ENCODE peak calls at places on chromosomes 6 and 20, in four cellular contexts. L is PC-9, C is prostate gland, T is GM06990. D is an unnamed sample.

GRCh38 chr20:20259534-20259933 is 108.4 kb upstream of the INSM1 start:
- DNase-seq in L (no peak), C (no peak), T (no peak), D (no peak)

GRCh38 chr6:84606860-84607259 is 157.5 kb downstream of the TBX18 start:
- DNase-seq in L (no peak), C (no peak), T (no peak), D (no peak)

GRCh38 chr20:38270869-38271608 is 10.5 kb upstream of the KIAA1755 start:
- DNase-seq in L (peak), C (no peak), T (no peak), D (peak)

GRCh38 chr6:79385893-79386292 is 151.3 kb downstream of the LCA5 start:
- DNase-seq in L (no peak), C (no peak), T (no peak), D (no peak)

GRCh38 chr6:125041740-125042459 is 79.7 kb downstream of the RNF217 start:
- DNase-seq in L (no peak), C (no peak), T (no peak), D (no peak)

GRCh38 chr20:41480054-41480770 is 113.6 kb upstream of the EMILIN3 start:
- DNase-seq in L (no peak), C (no peak), T (no peak), D (no peak)

GRCh38 chr6:110558575-110558974 is 82.2 kb upstream of the SLC22A16 start:
- DNase-seq in L (no peak), C (no peak), T (no peak), D (no peak)

GRCh38 chr20:24933266-24933908 is 15.7 kb upstream of the CST7 start:
- DNase-seq in L (no peak), C (no peak), T (no peak), D (no peak)

GRCh38 chr6:44219815-44220784 is 3.3 kb upstream of the SLC29A1 start:
- DNase-seq in L (no peak), C (no peak), T (no peak), D (no peak)

GRCh38 chr20:1890469-1891262 is 4.5 kb upstream of the SIRPA start:
- DNase-seq in L (no peak), C (no peak), T (no peak), D (no peak)

GRCh38 chr6:15409301-15410125 is 163.6 kb downstream of the JARID2 start:
- DNase-seq in L (peak), C (no peak), T (no peak), D (no peak)

GRCh38 chr6:48099713-48100675 is 11.0 kb downstream of the PTCHD4 start:
- DNase-seq in L (no peak), C (no peak), T (no peak), D (no peak)

GRCh38 chr6:52312461-52312860 is 27.9 kb upstream of the MCM3 start:
- DNase-seq in L (no peak), C (no peak), T (no peak), D (no peak)

GRCh38 chr6:22980446-22980845 is 411.1 kb downstream of the HDGFL1 start:
- DNase-seq in L (no peak), C (no peak), T (no peak), D (no peak)

GRCh38 chr6:167754691-167755090 is 72.0 kb upstream of the AFDN start:
- DNase-seq in L (no peak), C (no peak), T (no peak), D (no peak)

GRCh38 chr20:63492518-63492917 is 6.4 kb downstream of the EEF1A2 start:
- DNase-seq in L (no peak), C (no peak), T (no peak), D (no peak)

GRCh38 chr6:7332090-7332745 is 19.2 kb upstream of the SSR1 start:
- DNase-seq in L (no peak), C (no peak), T (no peak), D (no peak)

GRCh38 chr20:1494436-1494835 is 3.2 kb upstream of the SIRPB2 start:
- DNase-seq in L (no peak), C (no peak), T (no peak), D (no peak)

GRCh38 chr20:44552039-44552438 is 30.2 kb upstream of the SERINC3 start:
- DNase-seq in L (no peak), C (no peak), T (no peak), D (no peak)

GRCh38 chr6:90219168-90219985 is 77.3 kb downstream of the BACH2 start:
- DNase-seq in L (no peak), C (peak), T (no peak), D (peak)
- H3K4me3 ChIP-seq in L (peak), C (no peak), T (no peak), D (no peak)

DNA sequence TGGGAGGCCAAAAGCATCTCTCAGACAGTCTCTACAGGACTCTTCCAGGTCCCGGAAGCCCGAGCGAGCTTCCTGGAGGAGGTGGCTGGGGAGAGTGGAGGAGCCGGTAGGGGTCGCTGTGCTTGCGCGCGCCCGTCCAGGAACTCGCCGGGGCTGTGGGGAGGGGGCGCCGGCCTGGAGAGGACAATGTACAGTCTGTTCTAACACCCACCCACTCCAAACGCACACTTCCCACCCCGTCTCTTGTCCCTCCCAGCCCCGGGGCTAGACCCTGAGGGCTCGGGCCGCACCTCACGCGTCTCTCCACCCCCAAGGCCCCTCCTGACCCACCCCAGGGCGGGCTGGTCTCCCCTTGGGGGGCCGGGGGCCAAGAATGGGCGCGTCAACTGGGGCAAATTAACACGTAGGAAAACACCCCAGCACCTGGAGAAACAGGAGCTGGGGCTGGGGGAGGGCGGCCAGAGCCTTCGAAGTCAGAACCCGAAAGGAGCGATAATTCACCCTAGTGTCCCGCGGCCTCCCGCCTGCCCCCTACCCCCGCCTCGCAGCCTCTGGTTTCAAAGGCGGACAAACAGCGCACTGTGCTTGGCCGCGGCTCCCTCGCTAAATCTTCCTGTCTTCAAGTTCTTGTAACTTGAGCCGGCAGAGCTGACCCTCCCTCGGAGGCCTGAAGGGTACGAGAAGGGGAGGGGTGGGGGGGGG is 103.2 kb upstream of the FOXP4 start:
- DNase-seq in L (no peak), C (peak), T (no peak), D (no peak)
- TF ChIP-seq CTCF in L (no peak), C (peak), T (peak), D (peak)

GRCh38 chr6:89984926-89985743 is 90.9 kb downstream of the GJA10 start:
- DNase-seq in L (no peak), C (no peak), T (no peak), D (no peak)

GRCh38 chr6:89987140-89987539 is 92.9 kb downstream of the GJA10 start:
- DNase-seq in L (no peak), C (no peak), T (no peak), D (no peak)

GRCh38 chr6:89987830-89988229 is 93.6 kb downstream of the GJA10 start:
- DNase-seq in L (peak), C (no peak), T (no peak), D (no peak)

GRCh38 chr6:89985744-89986493 is 91.7 kb downstream of the GJA10 start:
- DNase-seq in L (no peak), C (no peak), T (no peak), D (no peak)

DNA sequence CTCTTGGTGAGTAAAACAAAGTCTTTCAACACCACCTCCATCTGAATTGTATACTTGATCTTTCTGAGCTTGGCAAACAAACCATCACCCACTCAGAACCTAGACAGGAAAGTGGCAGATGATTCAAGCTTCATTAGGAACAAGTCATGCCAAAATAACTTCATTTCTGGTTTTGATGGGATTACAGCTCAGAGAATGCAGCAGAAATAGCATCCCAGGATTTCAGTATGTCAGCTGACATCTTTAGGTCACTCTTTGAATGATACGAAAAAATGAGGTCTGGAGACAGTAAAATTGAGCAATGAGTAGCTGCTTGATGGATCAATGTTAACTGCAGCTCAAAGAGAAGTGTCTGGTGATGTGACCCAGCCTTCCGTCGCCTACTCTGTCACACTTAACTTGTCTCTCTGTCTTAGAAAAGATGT is 92.4 kb downstream of the GJA10 start:
- DNase-seq in L (peak), C (no peak), T (no peak), D (no peak)
- H3K4me3 ChIP-seq in L (no peak), C (no peak), T (no peak), D (no peak)

GRCh38 chr6:117602151-117602898 is at the start of gene GOPC:
- DNase-seq in L (peak), C (peak), T (peak), D (peak)
- TF ChIP-seq CTCF in L (peak), C (peak), T (peak), D (peak)

GRCh38 chr6:159972506-159973268 is 3.8 kb downstream of the IGF2R start:
- DNase-seq in L (no peak), C (no peak), T (no peak), D (no peak)

GRCh38 chr6:159973951-159974350 is 5.1 kb downstream of the IGF2R start:
- DNase-seq in L (peak), C (no peak), T (no peak), D (peak)

GRCh38 chr6:159974932-159975331 is 6.0 kb downstream of the IGF2R start:
- DNase-seq in L (no peak), C (no peak), T (no peak), D (no peak)

GRCh38 chr6:159971341-159972178 is 2.7 kb downstream of the IGF2R start:
- DNase-seq in L (no peak), C (no peak), T (no peak), D (no peak)

DNA sequence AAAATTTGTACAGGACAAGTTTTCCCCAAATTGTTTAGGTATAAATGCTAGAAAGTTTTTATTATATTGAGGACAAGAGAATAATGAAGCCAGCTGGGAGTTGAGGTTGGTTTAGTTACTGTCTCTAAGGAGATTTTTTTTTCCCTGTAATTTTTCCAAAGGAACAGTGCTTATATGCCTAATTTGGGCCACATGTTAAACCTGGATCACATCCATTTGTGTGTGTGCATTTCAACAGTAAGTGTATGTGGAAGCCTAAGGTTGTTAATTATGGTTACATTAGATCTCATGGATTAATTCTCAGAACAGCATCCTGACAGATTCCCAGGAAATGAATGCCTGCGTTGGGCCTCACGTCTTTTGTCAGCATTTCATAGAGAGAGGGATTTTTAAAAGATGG is 4.5 kb downstream of the IGF2R start:
- DNase-seq in L (no peak), C (no peak), T (no peak), D (no peak)
- H3K4me3 ChIP-seq in L (no peak), C (no peak), T (no peak), D (no peak)

GRCh38 chr6:64012351-64013060 is 376.9 kb downstream of the PHF3 start:
- DNase-seq in L (no peak), C (no peak), T (no peak), D (peak)
- TF ChIP-seq CTCF in L (peak), C (peak), T (peak), D (peak)

D was measured in kidney epithelial cell.